ENCODE peak calls at places on chromosomes 12 and 14, in five cellular contexts. B is NCI-H1694; P is GM23338; K is CD8-positive, alpha-beta memory T cell; H is psoas muscle. T is an unnamed sample.

GRCh38 chr12:115975411-115975810 is 302.1 kb downstream of the MED13L start:
- DNase-seq in P (no peak), B (no peak), K (no peak), H (no peak), T (no peak)

GRCh38 chr14:22871200-22871961 is at the start of gene LRP10:
- DNase-seq in H (peak), K (peak), P (peak), B (peak), T (peak)

GRCh38 chr12:108685469-108686247 is 45.7 kb downstream of the CORO1C start:
- DNase-seq in H (no peak), B (no peak), P (no peak), K (no peak), T (no peak)

GRCh38 chr14:66330916-66331315 is 155.3 kb upstream of the CCDC196 start:
- DNase-seq in P (no peak), B (no peak), H (no peak), K (no peak), T (no peak)

GRCh38 chr12:124147579-124147978 is 147.3 kb upstream of the RFLNA start:
- DNase-seq in K (no peak), B (no peak), H (no peak), P (peak), T (no peak)

GRCh38 chr12:94074970-94075695 is 73.2 kb upstream of the PLXNC1 start:
- DNase-seq in K (no peak), B (peak), P (peak), H (peak), T (no peak)

GRCh38 chr12:50257226-50258166 is 25.8 kb downstream of the LIMA1 start:
- DNase-seq in P (no peak), H (no peak), K (no peak), B (peak), T (no peak)

GRCh38 chr12:110972870-110973269 is 52.5 kb upstream of the MYL2 start:
- DNase-seq in H (no peak), P (no peak), B (no peak), K (no peak), T (no peak)

GRCh38 chr14:105412768-105413541 is 6.7 kb upstream of the MTA1 start:
- DNase-seq in B (no peak), P (no peak), K (no peak), H (no peak), T (no peak)

GRCh38 chr12:108559748-108560147 is 1.2 kb downstream of the SART3 start:
- DNase-seq in P (no peak), K (no peak), B (no peak), H (no peak), T (no peak)

GRCh38 chr14:89507521-89507920 is 90.5 kb upstream of the FOXN3 start:
- DNase-seq in H (no peak), K (no peak), B (no peak), P (no peak), T (no peak)

GRCh38 chr12:97748298-97748697 is 285.7 kb downstream of the RMST start:
- DNase-seq in K (no peak), H (no peak), P (no peak), B (no peak), T (no peak)